ENCODE peak calls at places on chromosomes 2 and 18, in six cellular contexts. One of them, this sample, is unnamed.

GRCh38 chr2:119252186-119253113 is 28.8 kb downstream of the STEAP3 start:
- DNase-seq in IMR-90: peak; percentile 97
- DNase-seq in spleen: no peak
- DNase-seq in cardiac muscle cell: peak; percentile 90
- DNase-seq in mammary epithelial cell: peak; percentile 98
- DNase-seq in HCT116: peak; percentile 91
- DNase-seq in this sample: no peak

GRCh38 chr2:174597347-174598047 is at the start of gene WIPF1:
- DNase-seq in cardiac muscle cell: peak; percentile 82
- DNase-seq in mammary epithelial cell: peak; percentile 42
- DNase-seq in IMR-90: peak; percentile 86
- DNase-seq in HCT116: no peak
- DNase-seq in spleen: no peak
- DNase-seq in this sample: no peak

GRCh38 chr2:206113148-206113547 is 27.2 kb upstream of the INO80D start:
- DNase-seq in HCT116: no peak
- DNase-seq in mammary epithelial cell: peak; percentile 1
- DNase-seq in spleen: no peak
- DNase-seq in IMR-90: peak; percentile 45
- DNase-seq in cardiac muscle cell: peak; percentile 23
- DNase-seq in this sample: no peak

GRCh38 chr2:27370816-27371620 is 602 bp downstream of the SNX17 start:
- DNase-seq in cardiac muscle cell: peak; percentile 81
- DNase-seq in IMR-90: peak; percentile 53
- DNase-seq in spleen: no peak
- DNase-seq in HCT116: no peak
- DNase-seq in mammary epithelial cell: peak; percentile 57
- DNase-seq in this sample: peak; percentile 9

GRCh38 chr2:147231607-147232006 is 613.2 kb upstream of the ACVR2A start:
- DNase-seq in spleen: no peak
- DNase-seq in HCT116: no peak
- DNase-seq in cardiac muscle cell: no peak
- DNase-seq in mammary epithelial cell: no peak
- DNase-seq in IMR-90: no peak
- DNase-seq in this sample: no peak

GRCh38 chr2:72130671-72131360 is 16.8 kb downstream of the CYP26B1 start:
- DNase-seq in mammary epithelial cell: no peak
- DNase-seq in cardiac muscle cell: peak; percentile 30
- DNase-seq in spleen: no peak
- DNase-seq in HCT116: no peak
- DNase-seq in IMR-90: no peak
- DNase-seq in this sample: no peak

GRCh38 chr18:42183746-42184145 is 228.7 kb downstream of the PIK3C3 start:
- DNase-seq in mammary epithelial cell: peak; percentile 86
- DNase-seq in cardiac muscle cell: peak; percentile 79
- DNase-seq in spleen: no peak
- DNase-seq in HCT116: no peak
- DNase-seq in IMR-90: peak; percentile 61
- DNase-seq in this sample: no peak

GRCh38 chr2:17538022-17538843 is 2.3 kb upstream of the VSNL1 start:
- DNase-seq in spleen: no peak
- DNase-seq in cardiac muscle cell: peak; percentile 30
- DNase-seq in IMR-90: peak; percentile 20
- DNase-seq in mammary epithelial cell: peak; percentile 14
- DNase-seq in HCT116: peak; percentile 19
- DNase-seq in this sample: no peak

GRCh38 chr2:48719480-48720177 is 35.9 kb downstream of the LHCGR start:
- DNase-seq in IMR-90: no peak
- DNase-seq in cardiac muscle cell: no peak
- DNase-seq in spleen: no peak
- DNase-seq in mammary epithelial cell: no peak
- DNase-seq in HCT116: no peak
- DNase-seq in this sample: no peak

GRCh38 chr2:160868891-160869290 is 291.3 kb upstream of the TANK start:
- DNase-seq in HCT116: no peak
- DNase-seq in spleen: no peak
- DNase-seq in IMR-90: peak; percentile 65
- DNase-seq in mammary epithelial cell: peak; percentile 37
- DNase-seq in cardiac muscle cell: peak; percentile 26
- DNase-seq in this sample: no peak

GRCh38 chr18:55018602-55019001 is 59.3 kb upstream of the CCDC68 start:
- DNase-seq in mammary epithelial cell: no peak
- DNase-seq in IMR-90: peak; percentile 68
- DNase-seq in spleen: no peak
- DNase-seq in cardiac muscle cell: peak; percentile 75
- DNase-seq in HCT116: no peak
- DNase-seq in this sample: no peak

GRCh38 chr18:77035380-77035779 is 97.2 kb downstream of the MBP start:
- DNase-seq in mammary epithelial cell: no peak
- DNase-seq in spleen: no peak
- DNase-seq in IMR-90: no peak
- DNase-seq in cardiac muscle cell: no peak
- DNase-seq in HCT116: no peak
- DNase-seq in this sample: no peak

GRCh38 chr18:35143615-35144596 is 96.9 kb upstream of the ZNF397 start:
- DNase-seq in mammary epithelial cell: peak; percentile 27
- DNase-seq in HCT116: peak; percentile 32
- DNase-seq in IMR-90: peak; percentile 55
- DNase-seq in spleen: no peak
- DNase-seq in cardiac muscle cell: peak; percentile 72
- DNase-seq in this sample: no peak

GRCh38 chr18:63073481-63073880 is 246.1 kb downstream of the BCL2 start:
- DNase-seq in spleen: no peak
- DNase-seq in HCT116: no peak
- DNase-seq in IMR-90: no peak
- DNase-seq in mammary epithelial cell: no peak
- DNase-seq in cardiac muscle cell: no peak
- DNase-seq in this sample: no peak

GRCh38 chr2:765369-765768 is 88.2 kb upstream of the TMEM18 start:
- DNase-seq in spleen: no peak
- DNase-seq in HCT116: no peak
- DNase-seq in mammary epithelial cell: no peak
- DNase-seq in IMR-90: no peak
- DNase-seq in cardiac muscle cell: no peak
- DNase-seq in this sample: no peak

GRCh38 chr2:760001-760400 is 82.8 kb upstream of the TMEM18 start:
- DNase-seq in cardiac muscle cell: no peak
- DNase-seq in mammary epithelial cell: no peak
- DNase-seq in HCT116: no peak
- DNase-seq in spleen: no peak
- DNase-seq in IMR-90: no peak
- DNase-seq in this sample: no peak

GRCh38 chr2:761384-761783 is 84.2 kb upstream of the TMEM18 start:
- DNase-seq in spleen: no peak
- DNase-seq in cardiac muscle cell: no peak
- DNase-seq in IMR-90: no peak
- DNase-seq in mammary epithelial cell: no peak
- DNase-seq in HCT116: no peak
- DNase-seq in this sample: no peak

GRCh38 chr2:763766-764525 is 86.7 kb upstream of the TMEM18 start:
- DNase-seq in spleen: no peak
- DNase-seq in HCT116: no peak
- DNase-seq in cardiac muscle cell: no peak
- DNase-seq in IMR-90: no peak
- DNase-seq in mammary epithelial cell: no peak
- DNase-seq in this sample: no peak

DNA sequence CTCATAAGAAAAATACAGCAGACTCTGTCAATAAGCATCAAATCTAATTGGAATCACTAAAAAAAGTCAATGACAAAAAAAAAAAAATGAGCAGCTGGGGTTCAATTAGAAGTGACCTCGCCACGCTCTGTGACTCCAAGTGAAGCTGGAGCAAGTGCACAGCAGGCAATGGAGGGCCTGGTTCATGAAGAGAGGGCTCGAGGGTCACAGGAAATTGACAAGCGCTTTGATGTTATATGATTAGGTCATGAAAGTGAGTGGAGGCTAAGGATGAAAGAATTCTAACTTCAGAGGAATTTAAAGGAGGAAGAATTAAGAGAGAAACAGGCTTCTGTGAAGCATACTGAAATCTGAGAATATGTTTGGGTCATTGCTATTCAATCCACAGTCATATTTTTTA is 85.4 kb upstream of the TMEM18 start:
- DNase-seq in IMR-90: no peak
- DNase-seq in spleen: no peak
- DNase-seq in mammary epithelial cell: no peak
- DNase-seq in cardiac muscle cell: no peak
- DNase-seq in HCT116: no peak
- DNase-seq in this sample: no peak
- H3K9me3 ChIP-seq in IMR-90: peaks cover 5% of the 10 kb centered on the region
- H3K9me3 ChIP-seq in spleen: no peaks in the 10 kb centered on the region
- H3K9me3 ChIP-seq in mammary epithelial cell: peaks cover 12% of the 10 kb centered on the region
- H3K9me3 ChIP-seq in cardiac muscle cell: no peaks in the 10 kb centered on the region
- H3K9me3 ChIP-seq in HCT116: no peaks in the 10 kb centered on the region
- H3K9me3 ChIP-seq in this sample: no peaks in the 10 kb centered on the region

GRCh38 chr2:228599781-228600180 is 418.3 kb upstream of the SPHKAP start:
- DNase-seq in IMR-90: no peak
- DNase-seq in HCT116: no peak
- DNase-seq in cardiac muscle cell: no peak
- DNase-seq in spleen: no peak
- DNase-seq in mammary epithelial cell: no peak
- DNase-seq in this sample: no peak
- H3K9me3 ChIP-seq in IMR-90: no peaks in the 10 kb centered on the region
- H3K9me3 ChIP-seq in HCT116: no peaks in the 10 kb centered on the region
- H3K9me3 ChIP-seq in cardiac muscle cell: no peaks in the 10 kb centered on the region
- H3K9me3 ChIP-seq in spleen: no peaks in the 10 kb centered on the region
- H3K9me3 ChIP-seq in mammary epithelial cell: no peaks in the 10 kb centered on the region
- H3K9me3 ChIP-seq in this sample: no peaks in the 10 kb centered on the region

GRCh38 chr18:47771922-47772321 is 158.5 kb downstream of the SMAD2 start:
- DNase-seq in mammary epithelial cell: no peak
- DNase-seq in IMR-90: no peak
- DNase-seq in HCT116: no peak
- DNase-seq in spleen: no peak
- DNase-seq in cardiac muscle cell: no peak
- DNase-seq in this sample: no peak

GRCh38 chr18:47777626-47778025 is 152.8 kb downstream of the SMAD2 start:
- DNase-seq in mammary epithelial cell: no peak
- DNase-seq in HCT116: no peak
- DNase-seq in IMR-90: no peak
- DNase-seq in spleen: no peak
- DNase-seq in cardiac muscle cell: no peak
- DNase-seq in this sample: no peak

GRCh38 chr18:47772374-47773248 is 157.8 kb downstream of the SMAD2 start:
- DNase-seq in mammary epithelial cell: peak; percentile 80
- DNase-seq in HCT116: peak; percentile 60
- DNase-seq in IMR-90: peak; percentile 42
- DNase-seq in cardiac muscle cell: peak; percentile 81
- DNase-seq in spleen: peak; percentile 87
- DNase-seq in this sample: peak; percentile 23

GRCh38 chr18:47775961-47776360 is 154.5 kb downstream of the SMAD2 start:
- DNase-seq in spleen: no peak
- DNase-seq in IMR-90: peak; percentile 21
- DNase-seq in HCT116: no peak
- DNase-seq in cardiac muscle cell: peak; percentile 41
- DNase-seq in mammary epithelial cell: no peak
- DNase-seq in this sample: no peak

DNA sequence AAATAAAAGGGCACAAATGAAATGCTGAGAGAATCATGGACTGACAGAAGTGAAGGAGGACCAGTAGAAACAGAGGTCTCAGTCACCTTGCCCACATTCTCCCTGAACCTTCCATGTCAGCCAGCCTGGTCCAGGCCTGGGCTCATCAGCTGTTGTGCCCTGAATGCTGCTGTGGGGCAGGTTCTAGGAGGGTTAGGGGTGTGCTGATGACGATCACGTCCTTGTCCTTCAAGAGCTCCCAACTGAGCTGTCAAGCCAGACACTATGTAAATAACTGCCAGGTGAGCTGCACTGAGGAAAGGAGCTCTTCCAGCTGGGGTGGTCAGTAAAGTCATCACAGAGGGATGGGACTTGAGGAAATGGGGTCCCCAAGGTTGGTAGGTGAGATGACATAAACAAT is 156.5 kb downstream of the SMAD2 start:
- DNase-seq in IMR-90: no peak
- DNase-seq in mammary epithelial cell: no peak
- DNase-seq in spleen: no peak
- DNase-seq in cardiac muscle cell: no peak
- DNase-seq in HCT116: no peak
- DNase-seq in this sample: no peak
- H3K9me3 ChIP-seq in IMR-90: no peaks in the 10 kb centered on the region
- H3K9me3 ChIP-seq in mammary epithelial cell: no peaks in the 10 kb centered on the region
- H3K9me3 ChIP-seq in spleen: no peaks in the 10 kb centered on the region
- H3K9me3 ChIP-seq in cardiac muscle cell: no peaks in the 10 kb centered on the region
- H3K9me3 ChIP-seq in HCT116: no peaks in the 10 kb centered on the region
- H3K9me3 ChIP-seq in this sample: no peaks in the 10 kb centered on the region

GRCh38 chr2:5967506-5967905 is 275.3 kb downstream of the SOX11 start:
- DNase-seq in spleen: no peak
- DNase-seq in mammary epithelial cell: no peak
- DNase-seq in cardiac muscle cell: no peak
- DNase-seq in IMR-90: no peak
- DNase-seq in HCT116: no peak
- DNase-seq in this sample: no peak
- H3K9me3 ChIP-seq in spleen: no peaks in the 10 kb centered on the region
- H3K9me3 ChIP-seq in mammary epithelial cell: peaks cover 31% of the 10 kb centered on the region
- H3K9me3 ChIP-seq in cardiac muscle cell: no peaks in the 10 kb centered on the region
- H3K9me3 ChIP-seq in IMR-90: no peaks in the 10 kb centered on the region
- H3K9me3 ChIP-seq in HCT116: peaks cover 10% of the 10 kb centered on the region
- H3K9me3 ChIP-seq in this sample: no peaks in the 10 kb centered on the region

GRCh38 chr2:89775885-89776284 is 1084.4 kb downstream of the RPIA start:
- DNase-seq in mammary epithelial cell: no peak
- DNase-seq in cardiac muscle cell: no peak
- DNase-seq in spleen: no peak
- DNase-seq in IMR-90: no peak
- DNase-seq in HCT116: no peak
- DNase-seq in this sample: no peak

GRCh38 chr2:89784960-89785359 is 1093.5 kb downstream of the RPIA start:
- DNase-seq in IMR-90: no peak
- DNase-seq in HCT116: no peak
- DNase-seq in cardiac muscle cell: no peak
- DNase-seq in spleen: no peak
- DNase-seq in mammary epithelial cell: no peak
- DNase-seq in this sample: no peak

GRCh38 chr2:89781962-89782361 is 1090.5 kb downstream of the RPIA start:
- DNase-seq in IMR-90: no peak
- DNase-seq in cardiac muscle cell: no peak
- DNase-seq in spleen: no peak
- DNase-seq in HCT116: no peak
- DNase-seq in mammary epithelial cell: no peak
- DNase-seq in this sample: no peak

GRCh38 chr2:89780318-89780717 is 1088.8 kb downstream of the RPIA start:
- DNase-seq in IMR-90: no peak
- DNase-seq in cardiac muscle cell: no peak
- DNase-seq in spleen: no peak
- DNase-seq in mammary epithelial cell: no peak
- DNase-seq in HCT116: no peak
- DNase-seq in this sample: no peak
- H3K9me3 ChIP-seq in IMR-90: peaks cover 53% of the 10 kb centered on the region
- H3K9me3 ChIP-seq in cardiac muscle cell: peaks cover 77% of the 10 kb centered on the region
- H3K9me3 ChIP-seq in spleen: peaks cover 100% of the 10 kb centered on the region
- H3K9me3 ChIP-seq in mammary epithelial cell: peaks cover 100% of the 10 kb centered on the region
- H3K9me3 ChIP-seq in HCT116: peaks cover 70% of the 10 kb centered on the region
- H3K9me3 ChIP-seq in this sample: peaks cover 11% of the 10 kb centered on the region

DNA sequence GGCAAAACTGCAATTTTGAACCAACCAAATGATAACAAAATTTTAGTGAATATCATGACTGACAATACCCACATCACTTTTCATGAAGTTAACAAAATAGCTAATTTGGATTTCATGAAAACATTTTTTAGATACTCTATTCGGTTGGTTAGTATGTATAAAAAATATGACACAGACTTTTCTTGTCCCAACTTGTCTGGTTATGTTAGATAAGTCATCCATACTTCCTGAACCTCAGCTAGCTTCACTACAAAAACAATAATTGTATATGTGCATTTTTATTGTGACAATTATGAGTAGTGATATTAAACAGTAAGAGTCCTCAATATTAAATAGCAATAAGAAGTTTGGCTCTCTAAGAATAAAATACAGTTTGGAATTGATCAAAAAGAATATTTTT is 408.1 kb upstream of the DSEL start:
- DNase-seq in spleen: no peak
- DNase-seq in mammary epithelial cell: peak; percentile 56
- DNase-seq in cardiac muscle cell: no peak
- DNase-seq in IMR-90: no peak
- DNase-seq in HCT116: no peak
- DNase-seq in this sample: no peak
- H3K9me3 ChIP-seq in spleen: no peaks in the 10 kb centered on the region
- H3K9me3 ChIP-seq in mammary epithelial cell: no peaks in the 10 kb centered on the region
- H3K9me3 ChIP-seq in cardiac muscle cell: no peaks in the 10 kb centered on the region
- H3K9me3 ChIP-seq in IMR-90: no peaks in the 10 kb centered on the region
- H3K9me3 ChIP-seq in HCT116: peaks cover 10% of the 10 kb centered on the region
- H3K9me3 ChIP-seq in this sample: no peaks in the 10 kb centered on the region